ENCODE peak calls at places on chromosome 9, in seven cellular contexts. R, L, G, O, W, A and C are unnamed samples.

GRCh38 chr9:2093920-2094597 is 78.9 kb downstream of the SMARCA2 start:
- DNase-seq in R (no peak), L (peak), G (peak), O (peak), W (no peak), A (no peak), C (no peak)

GRCh38 chr9:136310273-136311030 is 6.6 kb upstream of the CCDC187 start:
- DNase-seq in R (no peak), L (peak), G (no peak), O (no peak), W (no peak), A (no peak), C (no peak)

GRCh38 chr9:33651125-33651524 is 127.1 kb downstream of the ANKRD18B start:
- DNase-seq in R (no peak), L (no peak), G (no peak), O (no peak), W (no peak), A (no peak), C (no peak)

GRCh38 chr9:91789941-91790340 is 160.1 kb downstream of the ROR2 start:
- DNase-seq in R (no peak), L (no peak), G (no peak), O (peak), W (no peak), A (no peak), C (no peak)

GRCh38 chr9:98164912-98165311 is 27.5 kb downstream of the CORO2A start:
- DNase-seq in R (no peak), L (no peak), G (no peak), O (no peak), W (no peak), A (no peak), C (no peak)

GRCh38 chr9:37037744-37038640 is 3.9 kb upstream of the PAX5 start:
- DNase-seq in R (no peak), L (no peak), G (no peak), O (no peak), W (no peak), A (no peak), C (no peak)

GRCh38 chr9:135230386-135230765 is 142.9 kb downstream of the OLFM1 start:
- DNase-seq in R (no peak), L (no peak), G (no peak), O (no peak), W (no peak), A (no peak), C (no peak)

GRCh38 chr9:17630531-17630949 is 51.7 kb downstream of the SH3GL2 start:
- DNase-seq in R (no peak), L (no peak), G (no peak), O (no peak), W (no peak), A (no peak), C (no peak)

GRCh38 chr9:38486056-38486455 is 61.8 kb upstream of the IGFBPL1 start:
- DNase-seq in R (no peak), L (no peak), G (no peak), O (no peak), W (no peak), A (no peak), C (no peak)

GRCh38 chr9:12766357-12766756 is 8.5 kb upstream of the LURAP1L start:
- DNase-seq in R (no peak), L (no peak), G (no peak), O (no peak), W (no peak), A (no peak), C (no peak)

GRCh38 chr9:135525241-135526088 is 4.2 kb downstream of the LCN1 start:
- DNase-seq in R (no peak), L (no peak), G (no peak), O (no peak), W (no peak), A (no peak), C (no peak)

GRCh38 chr9:106708147-106708838 is 154.7 kb upstream of the ZNF462 start:
- DNase-seq in R (no peak), L (peak), G (no peak), O (peak), W (no peak), A (no peak), C (no peak)

GRCh38 chr9:115369322-115369957 is 251.5 kb upstream of the TNC start:
- DNase-seq in R (no peak), L (no peak), G (peak), O (peak), W (no peak), A (no peak), C (peak)

GRCh38 chr9:92964981-92965758 is 17.8 kb downstream of the FGD3 start:
- DNase-seq in R (no peak), L (no peak), G (no peak), O (no peak), W (no peak), A (no peak), C (no peak)

GRCh38 chr9:28056466-28056865 is 483.2 kb upstream of the C9orf72 start:
- DNase-seq in R (no peak), L (no peak), G (no peak), O (no peak), W (no peak), A (no peak), C (no peak)

GRCh38 chr9:81690251-81690851 is 1.0 kb upstream of the TLE1 start:
- DNase-seq in R (no peak), L (peak), G (peak), O (peak), W (peak), A (no peak), C (no peak)

GRCh38 chr9:17280350-17281012 is 145.6 kb downstream of the CNTLN start:
- DNase-seq in R (no peak), L (no peak), G (no peak), O (peak), W (no peak), A (no peak), C (no peak)

GRCh38 chr9:125674981-125675973 is 31.7 kb downstream of the MAPKAP1 start:
- DNase-seq in R (no peak), L (no peak), G (peak), O (peak), W (peak), A (no peak), C (no peak)

GRCh38 chr9:70053864-70054263 is 10.2 kb downstream of the MAMDC2 start:
- DNase-seq in R (no peak), L (peak), G (peak), O (no peak), W (peak), A (no peak), C (no peak)

GRCh38 chr9:4491621-4491975 is 1.3 kb downstream of the SLC1A1 start:
- DNase-seq in R (no peak), L (peak), G (no peak), O (no peak), W (peak), A (no peak), C (no peak)

GRCh38 chr9:31582071-31582470 is 802.4 kb upstream of the ACO1 start:
- DNase-seq in R (no peak), L (no peak), G (no peak), O (no peak), W (no peak), A (no peak), C (no peak)

GRCh38 chr9:95460627-95461164 is 56.1 kb downstream of the PTCH1 start:
- DNase-seq in R (no peak), L (no peak), G (no peak), O (no peak), W (no peak), A (no peak), C (no peak)

GRCh38 chr9:110261631-110262030 is 5.3 kb upstream of the TXN start:
- DNase-seq in R (no peak), L (no peak), G (no peak), O (peak), W (no peak), A (no peak), C (peak)

GRCh38 chr9:113582698-113583200 is 119.2 kb downstream of the RGS3 start:
- DNase-seq in R (no peak), L (peak), G (no peak), O (no peak), W (no peak), A (no peak), C (no peak)

GRCh38 chr9:91159664-91160121 is 202.0 kb downstream of the AUH start:
- DNase-seq in R (no peak), L (peak), G (no peak), O (no peak), W (no peak), A (no peak), C (no peak)

GRCh38 chr9:96080364-96080763 is 204.9 kb downstream of the ERCC6L2 start:
- DNase-seq in R (no peak), L (no peak), G (peak), O (no peak), W (peak), A (no peak), C (no peak)

GRCh38 chr9:36486933-36487481 is 85.7 kb upstream of the MELK start:
- DNase-seq in R (peak), L (peak), G (peak), O (no peak), W (peak), A (no peak), C (no peak)